ENCODE peak calls at places on chromosome 6, in eight cellular contexts. One of them, this sample, is unnamed.

GRCh38 chr6:110518281-110518623 is 41.8 kb upstream of the SLC22A16 start:
- DNase-seq in glutamatergic neuron: no peak
- DNase-seq in NCI-H1930: no peak
- DNase-seq in activated naive CD8-positive, alpha-beta T cell treated with anti-CD3 and anti-CD28 coated beads, Interleukin-2, amount 50 U/mL, for 24 hours: no peak
- DNase-seq in astrocyte of the cerebellum: no peak
- DNase-seq in HFF-Myc: no peak
- DNase-seq in stromal cell of bone marrow: no peak
- DNase-seq in activated CD4-positive, alpha-beta T cell treated with anti-CD3 and anti-CD28 coated beads, Interleukin-2, amount 50 U/mL, for 1 hour: no peak
- DNase-seq in this sample: no peak

GRCh38 chr6:5082487-5083306 is 2.4 kb upstream of the PPP1R3G start:
- DNase-seq in glutamatergic neuron: no peak
- DNase-seq in NCI-H1930: no peak
- DNase-seq in activated naive CD8-positive, alpha-beta T cell treated with anti-CD3 and anti-CD28 coated beads, Interleukin-2, amount 50 U/mL, for 24 hours: no peak
- DNase-seq in astrocyte of the cerebellum: no peak
- DNase-seq in HFF-Myc: no peak
- DNase-seq in stromal cell of bone marrow: peak
- DNase-seq in activated CD4-positive, alpha-beta T cell treated with anti-CD3 and anti-CD28 coated beads, Interleukin-2, amount 50 U/mL, for 1 hour: no peak
- DNase-seq in this sample: no peak

GRCh38 chr6:168867247-168868102 is 386.2 kb downstream of the THBS2 start:
- DNase-seq in glutamatergic neuron: no peak
- DNase-seq in NCI-H1930: no peak
- DNase-seq in activated naive CD8-positive, alpha-beta T cell treated with anti-CD3 and anti-CD28 coated beads, Interleukin-2, amount 50 U/mL, for 24 hours: no peak
- DNase-seq in astrocyte of the cerebellum: no peak
- DNase-seq in HFF-Myc: no peak
- DNase-seq in stromal cell of bone marrow: no peak
- DNase-seq in activated CD4-positive, alpha-beta T cell treated with anti-CD3 and anti-CD28 coated beads, Interleukin-2, amount 50 U/mL, for 1 hour: no peak
- DNase-seq in this sample: no peak

GRCh38 chr6:7243188-7243942 is 69.6 kb downstream of the SSR1 start:
- DNase-seq in glutamatergic neuron: no peak
- DNase-seq in NCI-H1930: peak
- DNase-seq in activated naive CD8-positive, alpha-beta T cell treated with anti-CD3 and anti-CD28 coated beads, Interleukin-2, amount 50 U/mL, for 24 hours: peak
- DNase-seq in astrocyte of the cerebellum: peak
- DNase-seq in HFF-Myc: peak
- DNase-seq in stromal cell of bone marrow: no peak
- DNase-seq in activated CD4-positive, alpha-beta T cell treated with anti-CD3 and anti-CD28 coated beads, Interleukin-2, amount 50 U/mL, for 1 hour: peak
- DNase-seq in this sample: peak

GRCh38 chr6:78917788-78918187 is 50.4 kb downstream of the IRAK1BP1 start:
- DNase-seq in glutamatergic neuron: no peak
- DNase-seq in NCI-H1930: no peak
- DNase-seq in activated naive CD8-positive, alpha-beta T cell treated with anti-CD3 and anti-CD28 coated beads, Interleukin-2, amount 50 U/mL, for 24 hours: no peak
- DNase-seq in astrocyte of the cerebellum: no peak
- DNase-seq in HFF-Myc: no peak
- DNase-seq in stromal cell of bone marrow: no peak
- DNase-seq in activated CD4-positive, alpha-beta T cell treated with anti-CD3 and anti-CD28 coated beads, Interleukin-2, amount 50 U/mL, for 1 hour: no peak
- DNase-seq in this sample: no peak

GRCh38 chr6:88236961-88237360 is 70.8 kb upstream of the CNR1 start:
- DNase-seq in glutamatergic neuron: no peak
- DNase-seq in NCI-H1930: no peak
- DNase-seq in activated naive CD8-positive, alpha-beta T cell treated with anti-CD3 and anti-CD28 coated beads, Interleukin-2, amount 50 U/mL, for 24 hours: no peak
- DNase-seq in astrocyte of the cerebellum: no peak
- DNase-seq in HFF-Myc: no peak
- DNase-seq in stromal cell of bone marrow: no peak
- DNase-seq in activated CD4-positive, alpha-beta T cell treated with anti-CD3 and anti-CD28 coated beads, Interleukin-2, amount 50 U/mL, for 1 hour: no peak
- DNase-seq in this sample: no peak

GRCh38 chr6:99613705-99614429 is 7.2 kb downstream of the PRDM13 start:
- DNase-seq in glutamatergic neuron: peak
- DNase-seq in NCI-H1930: peak
- DNase-seq in activated naive CD8-positive, alpha-beta T cell treated with anti-CD3 and anti-CD28 coated beads, Interleukin-2, amount 50 U/mL, for 24 hours: peak
- DNase-seq in astrocyte of the cerebellum: no peak
- DNase-seq in HFF-Myc: no peak
- DNase-seq in stromal cell of bone marrow: no peak
- DNase-seq in activated CD4-positive, alpha-beta T cell treated with anti-CD3 and anti-CD28 coated beads, Interleukin-2, amount 50 U/mL, for 1 hour: no peak
- DNase-seq in this sample: no peak

GRCh38 chr6:38375341-38375740 is 264.4 kb downstream of the BTBD9 start:
- DNase-seq in glutamatergic neuron: no peak
- DNase-seq in NCI-H1930: no peak
- DNase-seq in activated naive CD8-positive, alpha-beta T cell treated with anti-CD3 and anti-CD28 coated beads, Interleukin-2, amount 50 U/mL, for 24 hours: no peak
- DNase-seq in astrocyte of the cerebellum: no peak
- DNase-seq in HFF-Myc: no peak
- DNase-seq in stromal cell of bone marrow: no peak
- DNase-seq in activated CD4-positive, alpha-beta T cell treated with anti-CD3 and anti-CD28 coated beads, Interleukin-2, amount 50 U/mL, for 1 hour: no peak
- DNase-seq in this sample: no peak

GRCh38 chr6:158060447-158061360 is 79.0 kb downstream of the SYNJ2 start:
- DNase-seq in glutamatergic neuron: no peak
- DNase-seq in NCI-H1930: no peak
- DNase-seq in activated naive CD8-positive, alpha-beta T cell treated with anti-CD3 and anti-CD28 coated beads, Interleukin-2, amount 50 U/mL, for 24 hours: no peak
- DNase-seq in astrocyte of the cerebellum: peak
- DNase-seq in HFF-Myc: no peak
- DNase-seq in stromal cell of bone marrow: peak
- DNase-seq in activated CD4-positive, alpha-beta T cell treated with anti-CD3 and anti-CD28 coated beads, Interleukin-2, amount 50 U/mL, for 1 hour: no peak
- DNase-seq in this sample: peak

GRCh38 chr6:34661379-34661778 is 35.2 kb downstream of the ILRUN start:
- DNase-seq in glutamatergic neuron: no peak
- DNase-seq in NCI-H1930: no peak
- DNase-seq in activated naive CD8-positive, alpha-beta T cell treated with anti-CD3 and anti-CD28 coated beads, Interleukin-2, amount 50 U/mL, for 24 hours: no peak
- DNase-seq in astrocyte of the cerebellum: no peak
- DNase-seq in HFF-Myc: no peak
- DNase-seq in stromal cell of bone marrow: no peak
- DNase-seq in activated CD4-positive, alpha-beta T cell treated with anti-CD3 and anti-CD28 coated beads, Interleukin-2, amount 50 U/mL, for 1 hour: no peak
- DNase-seq in this sample: no peak

GRCh38 chr6:114362396-114362795 is 19.6 kb upstream of the HS3ST5 start:
- DNase-seq in glutamatergic neuron: no peak
- DNase-seq in NCI-H1930: no peak
- DNase-seq in activated naive CD8-positive, alpha-beta T cell treated with anti-CD3 and anti-CD28 coated beads, Interleukin-2, amount 50 U/mL, for 24 hours: no peak
- DNase-seq in astrocyte of the cerebellum: no peak
- DNase-seq in HFF-Myc: no peak
- DNase-seq in stromal cell of bone marrow: no peak
- DNase-seq in activated CD4-positive, alpha-beta T cell treated with anti-CD3 and anti-CD28 coated beads, Interleukin-2, amount 50 U/mL, for 1 hour: no peak
- DNase-seq in this sample: no peak

GRCh38 chr6:112149719-112150263 is 62.4 kb downstream of the FAM229B start:
- DNase-seq in glutamatergic neuron: no peak
- DNase-seq in NCI-H1930: no peak
- DNase-seq in activated naive CD8-positive, alpha-beta T cell treated with anti-CD3 and anti-CD28 coated beads, Interleukin-2, amount 50 U/mL, for 24 hours: no peak
- DNase-seq in astrocyte of the cerebellum: no peak
- DNase-seq in HFF-Myc: peak
- DNase-seq in stromal cell of bone marrow: peak
- DNase-seq in activated CD4-positive, alpha-beta T cell treated with anti-CD3 and anti-CD28 coated beads, Interleukin-2, amount 50 U/mL, for 1 hour: no peak
- DNase-seq in this sample: peak

GRCh38 chr6:128491643-128492206 is 28.7 kb downstream of the PTPRK start:
- DNase-seq in glutamatergic neuron: no peak
- DNase-seq in NCI-H1930: no peak
- DNase-seq in activated naive CD8-positive, alpha-beta T cell treated with anti-CD3 and anti-CD28 coated beads, Interleukin-2, amount 50 U/mL, for 24 hours: no peak
- DNase-seq in astrocyte of the cerebellum: peak
- DNase-seq in HFF-Myc: no peak
- DNase-seq in stromal cell of bone marrow: peak
- DNase-seq in activated CD4-positive, alpha-beta T cell treated with anti-CD3 and anti-CD28 coated beads, Interleukin-2, amount 50 U/mL, for 1 hour: no peak
- DNase-seq in this sample: peak

GRCh38 chr6:79810153-79810806 is 137.1 kb downstream of the ELOVL4 start:
- DNase-seq in glutamatergic neuron: peak
- DNase-seq in NCI-H1930: peak
- DNase-seq in activated naive CD8-positive, alpha-beta T cell treated with anti-CD3 and anti-CD28 coated beads, Interleukin-2, amount 50 U/mL, for 24 hours: no peak
- DNase-seq in astrocyte of the cerebellum: no peak
- DNase-seq in HFF-Myc: peak
- DNase-seq in stromal cell of bone marrow: no peak
- DNase-seq in activated CD4-positive, alpha-beta T cell treated with anti-CD3 and anti-CD28 coated beads, Interleukin-2, amount 50 U/mL, for 1 hour: no peak
- DNase-seq in this sample: no peak

GRCh38 chr6:169169375-169169774 is 84.3 kb downstream of the THBS2 start:
- DNase-seq in glutamatergic neuron: no peak
- DNase-seq in NCI-H1930: no peak
- DNase-seq in activated naive CD8-positive, alpha-beta T cell treated with anti-CD3 and anti-CD28 coated beads, Interleukin-2, amount 50 U/mL, for 24 hours: no peak
- DNase-seq in astrocyte of the cerebellum: no peak
- DNase-seq in HFF-Myc: no peak
- DNase-seq in stromal cell of bone marrow: no peak
- DNase-seq in activated CD4-positive, alpha-beta T cell treated with anti-CD3 and anti-CD28 coated beads, Interleukin-2, amount 50 U/mL, for 1 hour: no peak
- DNase-seq in this sample: no peak

GRCh38 chr6:43798688-43799444 is 28.9 kb downstream of the VEGFA start:
- DNase-seq in glutamatergic neuron: no peak
- DNase-seq in NCI-H1930: no peak
- DNase-seq in activated naive CD8-positive, alpha-beta T cell treated with anti-CD3 and anti-CD28 coated beads, Interleukin-2, amount 50 U/mL, for 24 hours: no peak
- DNase-seq in astrocyte of the cerebellum: no peak
- DNase-seq in HFF-Myc: no peak
- DNase-seq in stromal cell of bone marrow: peak
- DNase-seq in activated CD4-positive, alpha-beta T cell treated with anti-CD3 and anti-CD28 coated beads, Interleukin-2, amount 50 U/mL, for 1 hour: no peak
- DNase-seq in this sample: no peak

GRCh38 chr6:130602151-130602770 is 224.9 kb upstream of the SMLR1 start:
- DNase-seq in glutamatergic neuron: no peak
- DNase-seq in NCI-H1930: no peak
- DNase-seq in activated naive CD8-positive, alpha-beta T cell treated with anti-CD3 and anti-CD28 coated beads, Interleukin-2, amount 50 U/mL, for 24 hours: no peak
- DNase-seq in astrocyte of the cerebellum: peak
- DNase-seq in HFF-Myc: peak
- DNase-seq in stromal cell of bone marrow: peak
- DNase-seq in activated CD4-positive, alpha-beta T cell treated with anti-CD3 and anti-CD28 coated beads, Interleukin-2, amount 50 U/mL, for 1 hour: no peak
- DNase-seq in this sample: no peak

GRCh38 chr6:76942203-76942971 is 520.9 kb downstream of the HTR1B start:
- DNase-seq in glutamatergic neuron: no peak
- DNase-seq in NCI-H1930: no peak
- DNase-seq in activated naive CD8-positive, alpha-beta T cell treated with anti-CD3 and anti-CD28 coated beads, Interleukin-2, amount 50 U/mL, for 24 hours: no peak
- DNase-seq in astrocyte of the cerebellum: no peak
- DNase-seq in HFF-Myc: no peak
- DNase-seq in stromal cell of bone marrow: no peak
- DNase-seq in activated CD4-positive, alpha-beta T cell treated with anti-CD3 and anti-CD28 coated beads, Interleukin-2, amount 50 U/mL, for 1 hour: no peak
- DNase-seq in this sample: no peak

GRCh38 chr6:147486683-147487082 is 21.8 kb upstream of the SAMD5 start:
- DNase-seq in glutamatergic neuron: no peak
- DNase-seq in NCI-H1930: no peak
- DNase-seq in activated naive CD8-positive, alpha-beta T cell treated with anti-CD3 and anti-CD28 coated beads, Interleukin-2, amount 50 U/mL, for 24 hours: no peak
- DNase-seq in astrocyte of the cerebellum: no peak
- DNase-seq in HFF-Myc: no peak
- DNase-seq in stromal cell of bone marrow: no peak
- DNase-seq in activated CD4-positive, alpha-beta T cell treated with anti-CD3 and anti-CD28 coated beads, Interleukin-2, amount 50 U/mL, for 1 hour: no peak
- DNase-seq in this sample: no peak

GRCh38 chr6:82072113-82072512 is 175.4 kb downstream of the IBTK start:
- DNase-seq in glutamatergic neuron: no peak
- DNase-seq in NCI-H1930: peak
- DNase-seq in activated naive CD8-positive, alpha-beta T cell treated with anti-CD3 and anti-CD28 coated beads, Interleukin-2, amount 50 U/mL, for 24 hours: no peak
- DNase-seq in astrocyte of the cerebellum: no peak
- DNase-seq in HFF-Myc: no peak
- DNase-seq in stromal cell of bone marrow: no peak
- DNase-seq in activated CD4-positive, alpha-beta T cell treated with anti-CD3 and anti-CD28 coated beads, Interleukin-2, amount 50 U/mL, for 1 hour: no peak
- DNase-seq in this sample: no peak

GRCh38 chr6:78911218-78911617 is 43.9 kb downstream of the IRAK1BP1 start:
- DNase-seq in glutamatergic neuron: no peak
- DNase-seq in NCI-H1930: no peak
- DNase-seq in activated naive CD8-positive, alpha-beta T cell treated with anti-CD3 and anti-CD28 coated beads, Interleukin-2, amount 50 U/mL, for 24 hours: no peak
- DNase-seq in astrocyte of the cerebellum: no peak
- DNase-seq in HFF-Myc: no peak
- DNase-seq in stromal cell of bone marrow: no peak
- DNase-seq in activated CD4-positive, alpha-beta T cell treated with anti-CD3 and anti-CD28 coated beads, Interleukin-2, amount 50 U/mL, for 1 hour: no peak
- DNase-seq in this sample: no peak

GRCh38 chr6:170038251-170038650 is 252.6 kb downstream of the DLL1 start:
- DNase-seq in glutamatergic neuron: peak
- DNase-seq in NCI-H1930: no peak
- DNase-seq in activated naive CD8-positive, alpha-beta T cell treated with anti-CD3 and anti-CD28 coated beads, Interleukin-2, amount 50 U/mL, for 24 hours: no peak
- DNase-seq in astrocyte of the cerebellum: no peak
- DNase-seq in HFF-Myc: no peak
- DNase-seq in stromal cell of bone marrow: no peak
- DNase-seq in activated CD4-positive, alpha-beta T cell treated with anti-CD3 and anti-CD28 coated beads, Interleukin-2, amount 50 U/mL, for 1 hour: no peak
- DNase-seq in this sample: no peak

GRCh38 chr6:93975159-93975558 is 555.8 kb upstream of the EPHA7 start:
- DNase-seq in glutamatergic neuron: no peak
- DNase-seq in NCI-H1930: no peak
- DNase-seq in activated naive CD8-positive, alpha-beta T cell treated with anti-CD3 and anti-CD28 coated beads, Interleukin-2, amount 50 U/mL, for 24 hours: no peak
- DNase-seq in astrocyte of the cerebellum: no peak
- DNase-seq in HFF-Myc: no peak
- DNase-seq in stromal cell of bone marrow: no peak
- DNase-seq in activated CD4-positive, alpha-beta T cell treated with anti-CD3 and anti-CD28 coated beads, Interleukin-2, amount 50 U/mL, for 1 hour: no peak
- DNase-seq in this sample: no peak